ENCODE peak calls at places on chromosomes 1 and 21, in four cellular contexts. O is iris pigment epithelial cell, K is left cardiac atrium, I is left ventricle myocardium superior. V is an unnamed sample.

GRCh38 chr21:28669331-28669730 is 323.3 kb downstream of the LTN1 start:
- DNase-seq in O (no peak), K (no peak), I (no peak), V (no peak)

GRCh38 chr1:94708299-94708685 is 111.9 kb upstream of the SLC44A3 start:
- DNase-seq in O (no peak), K (no peak), I (no peak), V (no peak)

GRCh38 chr1:186102559-186103148 is 272.4 kb downstream of the TPR start:
- DNase-seq in O (peak), K (peak), I (peak), V (peak)

GRCh38 chr1:205337481-205337880 is 15.9 kb upstream of the NUAK2 start:
- DNase-seq in O (no peak), K (no peak), I (no peak), V (no peak)

GRCh38 chr1:226980122-226980551 is 40.0 kb downstream of the COQ8A start:
- DNase-seq in O (no peak), K (no peak), I (no peak), V (no peak)

GRCh38 chr1:229420765-229421164 is 13.1 kb downstream of the ACTA1 start:
- DNase-seq in O (no peak), K (no peak), I (no peak), V (no peak)

GRCh38 chr1:97159342-97159741 is 437.8 kb downstream of the PTBP2 start:
- DNase-seq in O (no peak), K (no peak), I (no peak), V (no peak)

GRCh38 chr1:97797403-97798183 is 123.2 kb downstream of the DPYD start:
- DNase-seq in O (peak), K (peak), I (peak), V (peak)

GRCh38 chr1:106773206-106773605 is 283.3 kb upstream of the PRMT6 start:
- DNase-seq in O (no peak), K (no peak), I (no peak), V (no peak)

GRCh38 chr1:58722967-58723366 is 23.1 kb upstream of the MYSM1 start:
- DNase-seq in O (peak), K (no peak), I (no peak), V (no peak)

GRCh38 chr1:113456967-113457366 is 66.7 kb downstream of the MAGI3 start:
- DNase-seq in O (peak), K (peak), I (no peak), V (peak)

GRCh38 chr1:33560680-33561079 is 88.2 kb downstream of the ZSCAN20 start:
- DNase-seq in O (peak), K (no peak), I (no peak), V (no peak)

GRCh38 chr21:45880097-45881068 is 101.2 kb upstream of the COL6A1 start:
- DNase-seq in O (peak), K (peak), I (peak), V (peak)

GRCh38 chr1:223212441-223212840 is 69.4 kb upstream of the TLR5 start:
- DNase-seq in O (no peak), K (no peak), I (no peak), V (no peak)

GRCh38 chr1:44747878-44748277 is 8.2 kb downstream of the KIF2C start:
- DNase-seq in O (no peak), K (no peak), I (no peak), V (no peak)

GRCh38 chr1:234605983-234606730 is 3.8 kb downstream of the IRF2BP2 start:
- DNase-seq in O (peak), K (peak), I (peak), V (peak)

GRCh38 chr1:184302346-184302745 is 84.5 kb upstream of the C1orf21 start:
- DNase-seq in O (no peak), K (no peak), I (no peak), V (no peak)

GRCh38 chr1:216705686-216706085 is 17.5 kb downstream of the ESRRG start:
- DNase-seq in O (no peak), K (no peak), I (peak), V (no peak)

GRCh38 chr1:34188985-34189384 is 12.3 kb downstream of the C1orf94 start:
- DNase-seq in O (no peak), K (no peak), I (no peak), V (no peak)

GRCh38 chr1:180969429-180969828 is 53.2 kb downstream of the STX6 start:
- DNase-seq in O (no peak), K (no peak), I (no peak), V (no peak)

GRCh38 chr1:179146916-179147315 is 65.0 kb downstream of the TOR3A start:
- DNase-seq in O (peak), K (no peak), I (no peak), V (no peak)

GRCh38 chr1:32426489-32427255 is 32.4 kb upstream of the BSDC1 start:
- DNase-seq in O (no peak), K (peak), I (peak), V (no peak)

GRCh38 chr1:28601696-28602095 is 9.6 kb downstream of the RAB42 start:
- DNase-seq in O (peak), K (no peak), I (no peak), V (peak)

GRCh38 chr1:180515857-180516388 is 13.5 kb upstream of the ACBD6 start:
- DNase-seq in O (peak), K (peak), I (peak), V (peak)

GRCh38 chr1:182430263-182431068 is 19.5 kb upstream of the RGSL1 start:
- DNase-seq in O (peak), K (no peak), I (no peak), V (no peak)

GRCh38 chr1:74395492-74395891 is 116.9 kb downstream of the LRRC53 start:
- DNase-seq in O (no peak), K (peak), I (no peak), V (peak)

GRCh38 chr1:29802181-29803068 is 566.1 kb downstream of the PTPRU start:
- DNase-seq in O (no peak), K (no peak), I (no peak), V (no peak)

GRCh38 chr1:11150326-11150725 is 38.8 kb upstream of the ANGPTL7 start:
- DNase-seq in O (no peak), K (no peak), I (no peak), V (peak)

GRCh38 chr1:241532864-241533263 is 686 bp downstream of the KMO start:
- DNase-seq in O (no peak), K (no peak), I (no peak), V (no peak)

GRCh38 chr1:58620926-58621325 is 43.9 kb upstream of the TACSTD2 start:
- DNase-seq in O (no peak), K (no peak), I (no peak), V (no peak)

GRCh38 chr1:60972841-60973364 is 109.5 kb upstream of the NFIA start:
- DNase-seq in O (peak), K (no peak), I (no peak), V (peak)